ENCODE peak calls at places on chromosomes 6 and 20, in four cellular contexts. One of them, this sample, is unnamed.

GRCh38 chr20:9441948-9442347 is 72.4 kb upstream of the LAMP5 start:
- DNase-seq in pons: no peak
- DNase-seq in D341Med: no peak
- DNase-seq in tibial artery: no peak
- DNase-seq in this sample: no peak

GRCh38 chr6:97316982-97317381 is 34.0 kb upstream of the MMS22L start:
- DNase-seq in pons: no peak
- DNase-seq in D341Med: no peak
- DNase-seq in tibial artery: no peak
- DNase-seq in this sample: no peak

GRCh38 chr6:31010393-31011060 is at the start of gene MUC22:
- DNase-seq in pons: no peak
- DNase-seq in D341Med: no peak
- DNase-seq in tibial artery: no peak
- DNase-seq in this sample: no peak

GRCh38 chr20:63055575-63056235 is 48.9 kb upstream of the BHLHE23 start:
- DNase-seq in pons: no peak
- DNase-seq in D341Med: peak
- DNase-seq in tibial artery: peak
- DNase-seq in this sample: peak

GRCh38 chr20:8094415-8094818 is 37.6 kb upstream of the PLCB1 start:
- DNase-seq in pons: peak
- DNase-seq in D341Med: no peak
- DNase-seq in tibial artery: peak
- DNase-seq in this sample: no peak

GRCh38 chr6:157434349-157435016 is 53.5 kb downstream of the ZDHHC14 start:
- DNase-seq in pons: peak
- DNase-seq in D341Med: no peak
- DNase-seq in tibial artery: no peak
- DNase-seq in this sample: no peak

GRCh38 chr6:153043719-153044118 is 41.2 kb upstream of the MTRF1L start:
- DNase-seq in pons: no peak
- DNase-seq in D341Med: no peak
- DNase-seq in tibial artery: no peak
- DNase-seq in this sample: no peak

GRCh38 chr6:37696841-37697735 is 595 bp downstream of the MDGA1 start:
- DNase-seq in pons: no peak
- DNase-seq in D341Med: peak
- DNase-seq in tibial artery: no peak
- DNase-seq in this sample: peak

GRCh38 chr20:63087236-63087871 is 80.6 kb upstream of the BHLHE23 start:
- DNase-seq in pons: no peak
- DNase-seq in D341Med: peak
- DNase-seq in tibial artery: peak
- DNase-seq in this sample: peak

GRCh38 chr6:90471297-90471696 is 115.6 kb downstream of the MAP3K7 start:
- DNase-seq in pons: no peak
- DNase-seq in D341Med: no peak
- DNase-seq in tibial artery: no peak
- DNase-seq in this sample: no peak

GRCh38 chr20:62236674-62236996 is 1.7 kb upstream of the OSBPL2 start:
- DNase-seq in pons: no peak
- DNase-seq in D341Med: no peak
- DNase-seq in tibial artery: no peak
- DNase-seq in this sample: no peak

GRCh38 chr20:62949153-62949821 is 3.2 kb upstream of the SLC17A9 start:
- DNase-seq in pons: no peak
- DNase-seq in D341Med: no peak
- DNase-seq in tibial artery: no peak
- DNase-seq in this sample: no peak

GRCh38 chr6:169190144-169190584 is 63.5 kb downstream of the THBS2 start:
- DNase-seq in pons: no peak
- DNase-seq in D341Med: no peak
- DNase-seq in tibial artery: peak
- DNase-seq in this sample: peak

GRCh38 chr20:41009960-41010359 is 18.7 kb upstream of the TOP1 start:
- DNase-seq in pons: no peak
- DNase-seq in D341Med: no peak
- DNase-seq in tibial artery: no peak
- DNase-seq in this sample: no peak

GRCh38 chr6:12289655-12290489 is at the start of gene EDN1:
- DNase-seq in pons: peak
- DNase-seq in D341Med: peak
- DNase-seq in tibial artery: peak
- DNase-seq in this sample: peak

GRCh38 chr6:151637814-151638213 is 144.0 kb downstream of the CCDC170 start:
- DNase-seq in pons: no peak
- DNase-seq in D341Med: no peak
- DNase-seq in tibial artery: no peak
- DNase-seq in this sample: no peak

GRCh38 chr20:10478205-10478604 is 43.1 kb downstream of the SLX4IP start:
- DNase-seq in pons: no peak
- DNase-seq in D341Med: no peak
- DNase-seq in tibial artery: no peak
- DNase-seq in this sample: no peak

GRCh38 chr6:35725721-35726438 is 11.0 kb upstream of the ARMC12 start:
- DNase-seq in pons: no peak
- DNase-seq in D341Med: peak
- DNase-seq in tibial artery: peak
- DNase-seq in this sample: peak

GRCh38 chr6:23031986-23032385 is 462.6 kb downstream of the HDGFL1 start:
- DNase-seq in pons: no peak
- DNase-seq in D341Med: no peak
- DNase-seq in tibial artery: no peak
- DNase-seq in this sample: no peak

This sample was measured in left lung.